ENCODE peak calls at places on chromosomes 2 and 18, in four cellular contexts. S is HCT116, M is HepG2, H is H1. B is an unnamed sample.

GRCh38 chr18:52310651-52311050 is 29.3 kb upstream of the DCC start:
- DNase-seq in S (no peak), H (no peak), M (no peak), B (no peak)

GRCh38 chr2:44004735-44005602 is 9.2 kb upstream of the LRPPRC start:
- DNase-seq in S (no peak), M (no peak), H (no peak), B (no peak)

GRCh38 chr2:200585730-200586643 is at the start of gene AOX1:
- DNase-seq in H (peak), M (peak), S (no peak), B (no peak)

GRCh38 chr2:133485868-133486267 is 82.4 kb downstream of the NCKAP5 start:
- DNase-seq in H (no peak), M (peak), S (no peak), B (no peak)

GRCh38 chr2:164009801-164010337 is 274.1 kb upstream of the FIGN start:
- DNase-seq in M (no peak), H (no peak), S (no peak), B (no peak)

GRCh38 chr2:8752385-8752784 is 70.5 kb downstream of the ID2 start:
- DNase-seq in H (no peak), M (no peak), S (no peak), B (no peak)

GRCh38 chr18:74540689-74541421 is 6.6 kb downstream of the CNDP1 start:
- DNase-seq in S (no peak), H (no peak), M (no peak), B (no peak)

GRCh38 chr2:197871780-197872456 is 67.5 kb downstream of the PLCL1 start:
- DNase-seq in S (no peak), H (no peak), M (no peak), B (no peak)

GRCh38 chr2:227671170-227671887 is 4.7 kb downstream of the SCYGR5 start:
- DNase-seq in H (no peak), S (no peak), M (no peak), B (no peak)

GRCh38 chr18:7020995-7021777 is 96.4 kb downstream of the LAMA1 start:
- DNase-seq in M (no peak), S (no peak), H (no peak), B (peak)

GRCh38 chr2:105102963-105103421 is 65.1 kb downstream of the MRPS9 start:
- DNase-seq in H (peak), M (peak), S (peak), B (no peak)

GRCh38 chr18:74234326-74235171 is 57.2 kb downstream of the CYB5A start:
- DNase-seq in S (no peak), H (no peak), M (peak), B (no peak)

GRCh38 chr18:75283758-75284157 is 73.2 kb downstream of the TSHZ1 start:
- DNase-seq in M (no peak), H (no peak), S (no peak), B (no peak)

GRCh38 chr18:58335223-58335622 is 291.2 kb downstream of the NEDD4L start:
- DNase-seq in H (no peak), S (no peak), M (no peak), B (no peak)

GRCh38 chr18:61677435-61677830 is 215.4 kb downstream of the RNF152 start:
- DNase-seq in M (no peak), H (no peak), S (no peak), B (no peak)

GRCh38 chr2:224887159-224887558 is 155.1 kb downstream of the DOCK10 start:
- DNase-seq in M (no peak), H (no peak), S (no peak), B (no peak)

GRCh38 chr2:133776936-133777587 is 208.8 kb upstream of the NCKAP5 start:
- DNase-seq in M (no peak), H (no peak), S (no peak), B (no peak)

GRCh38 chr2:207640160-207640559 is 15.0 kb upstream of the METTL21A start:
- DNase-seq in S (no peak), M (no peak), H (no peak), B (no peak)

GRCh38 chr2:103789716-103790085 is 1027.9 kb downstream of the TMEM182 start:
- DNase-seq in M (no peak), S (no peak), H (no peak), B (no peak)

GRCh38 chr18:55048892-55049291 is 89.6 kb upstream of the CCDC68 start:
- DNase-seq in H (no peak), S (no peak), M (no peak), B (no peak)

GRCh38 chr2:186027922-186028321 is 289.3 kb downstream of the FSIP2 start:
- DNase-seq in H (no peak), S (no peak), M (no peak), B (no peak)
- TF ChIP-seq FOSL1 in H (no peak), S (no peak), M (no peak), B (no peak)

DNA sequence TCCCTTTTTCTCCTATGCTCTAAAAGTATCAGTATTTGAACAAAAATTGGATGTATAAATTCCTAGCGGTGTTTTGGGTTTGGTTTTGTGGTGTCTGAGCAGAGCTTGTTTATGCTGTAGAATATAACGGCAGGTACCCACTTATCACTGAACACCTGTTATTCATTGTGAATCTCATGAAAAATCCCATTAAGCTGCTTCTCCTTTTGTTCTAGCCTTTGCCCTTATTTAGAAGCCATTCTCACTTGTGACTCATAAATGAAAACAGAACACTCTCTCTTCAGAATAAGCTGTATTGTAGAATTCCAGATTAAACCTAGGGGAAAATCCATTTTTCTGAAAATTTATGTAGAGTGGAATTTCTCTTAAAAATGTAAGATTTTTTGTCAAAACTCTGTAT is 104.0 kb downstream of the PRPF40A start:
- DNase-seq in M (no peak), S (no peak), H (no peak), B (no peak)
- TF ChIP-seq FOSL1 in M (no peak), S (no peak), H (no peak), B (no peak)

GRCh38 chr2:88582030-88582429 is 45.2 kb downstream of the EIF2AK3 start:
- DNase-seq in M (no peak), S (no peak), H (no peak), B (no peak)
- TF ChIP-seq FOSL1 in M (no peak), S (no peak), H (no peak), B (no peak)

GRCh38 chr2:189595412-189595811 is 14.8 kb upstream of the SLC40A1 start:
- DNase-seq in S (no peak), M (no peak), H (no peak), B (no peak)

GRCh38 chr2:189602233-189602632 is 21.6 kb upstream of the SLC40A1 start:
- DNase-seq in S (no peak), M (no peak), H (no peak), B (no peak)

GRCh38 chr2:189601043-189601442 is 20.5 kb upstream of the SLC40A1 start:
- DNase-seq in M (no peak), S (no peak), H (no peak), B (peak)

GRCh38 chr2:189594305-189594704 is 13.7 kb upstream of the SLC40A1 start:
- DNase-seq in H (no peak), M (no peak), S (no peak), B (no peak)

DNA sequence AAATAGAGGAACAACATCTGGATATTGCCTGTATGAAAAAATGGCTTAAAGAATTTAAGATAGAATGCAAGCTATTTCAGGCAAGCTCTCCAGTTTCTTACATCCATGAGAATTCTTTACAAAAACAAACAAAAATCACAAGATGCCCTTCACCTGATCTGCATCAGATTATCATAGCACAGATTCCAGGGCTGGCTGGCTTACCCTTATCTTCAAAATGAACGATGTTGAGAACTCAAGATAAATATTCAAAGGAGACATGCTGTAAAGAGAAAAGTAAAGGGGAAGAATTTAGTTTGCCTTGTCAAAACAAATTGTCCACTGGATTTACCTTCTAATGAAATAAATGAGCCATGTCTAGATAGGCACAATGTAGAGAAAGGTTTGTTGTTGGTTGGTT is 18.7 kb upstream of the SLC40A1 start:
- DNase-seq in S (no peak), M (no peak), H (no peak), B (no peak)
- TF ChIP-seq FOSL1 in S (no peak), M (no peak), H (no peak), B (no peak)

DNA sequence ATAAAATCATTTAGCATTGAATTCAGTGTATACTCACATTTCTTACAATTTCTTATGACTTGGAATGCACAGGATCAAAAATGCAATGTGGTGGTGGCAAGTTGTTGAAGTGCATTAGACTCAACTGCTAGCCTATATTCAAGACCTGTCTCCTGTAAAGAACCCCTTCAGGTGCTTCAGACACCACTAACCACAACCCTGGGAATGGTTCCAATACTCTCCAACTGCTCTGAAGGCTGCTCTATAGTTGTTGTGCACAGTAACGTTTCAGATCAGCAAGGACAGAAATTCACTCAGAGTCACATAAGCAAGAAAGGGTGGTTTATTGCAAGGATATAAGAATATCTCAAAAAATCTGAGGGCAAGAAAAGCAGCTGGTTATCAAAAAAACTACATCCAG is 6.5 kb downstream of the GKN1 start:
- DNase-seq in H (no peak), S (no peak), M (no peak), B (no peak)
- TF ChIP-seq FOSL1 in H (no peak), S (no peak), M (no peak), B (no peak)